ENCODE peak calls at places on chromosomes 4 and X, in six cellular contexts. One of them, this sample, is unnamed.

GRCh38 chr4:118018381-118018780 is 15.9 kb upstream of the NDST3 start:
- DNase-seq in uterus: no peak
- DNase-seq in H54: no peak
- DNase-seq in thyroid gland: no peak
- DNase-seq in suprapubic skin: no peak
- DNase-seq in transverse colon: no peak
- DNase-seq in this sample: no peak

GRCh38 chrX:134004038-134004437 is 18.6 kb upstream of the GPC3 start:
- DNase-seq in uterus: no peak
- DNase-seq in H54: no peak
- DNase-seq in thyroid gland: no peak
- DNase-seq in suprapubic skin: no peak
- DNase-seq in transverse colon: no peak
- DNase-seq in this sample: no peak

GRCh38 chr4:14022428-14022827 is 394.9 kb upstream of the BOD1L1 start:
- DNase-seq in uterus: no peak
- DNase-seq in H54: no peak
- DNase-seq in thyroid gland: no peak
- DNase-seq in suprapubic skin: no peak
- DNase-seq in transverse colon: no peak
- DNase-seq in this sample: no peak

GRCh38 chr4:54683616-54684346 is 26.0 kb downstream of the KIT start:
- DNase-seq in uterus: no peak
- DNase-seq in H54: no peak
- DNase-seq in thyroid gland: peak
- DNase-seq in suprapubic skin: no peak
- DNase-seq in transverse colon: no peak
- DNase-seq in this sample: peak

GRCh38 chr4:130511776-130512175 is 1415.8 kb downstream of the C4orf33 start:
- DNase-seq in uterus: no peak
- DNase-seq in H54: no peak
- DNase-seq in thyroid gland: no peak
- DNase-seq in suprapubic skin: no peak
- DNase-seq in transverse colon: no peak
- DNase-seq in this sample: no peak

GRCh38 chr4:124631760-124632159 is 80.8 kb downstream of the ANKRD50 start:
- DNase-seq in uterus: no peak
- DNase-seq in H54: peak
- DNase-seq in thyroid gland: peak
- DNase-seq in suprapubic skin: no peak
- DNase-seq in transverse colon: peak
- DNase-seq in this sample: peak

GRCh38 chr4:685681-686218 is 3.2 kb downstream of the SLC49A3 start:
- DNase-seq in uterus: no peak
- DNase-seq in H54: no peak
- DNase-seq in thyroid gland: no peak
- DNase-seq in suprapubic skin: peak
- DNase-seq in transverse colon: no peak
- DNase-seq in this sample: no peak

GRCh38 chrX:119756926-119757635 is 1.3 kb upstream of the SOWAHD start:
- DNase-seq in uterus: no peak
- DNase-seq in H54: no peak
- DNase-seq in thyroid gland: no peak
- DNase-seq in suprapubic skin: no peak
- DNase-seq in transverse colon: peak
- DNase-seq in this sample: no peak

GRCh38 chr4:184593461-184593860 is 55.8 kb downstream of the CASP3 start:
- DNase-seq in uterus: no peak
- DNase-seq in H54: no peak
- DNase-seq in thyroid gland: no peak
- DNase-seq in suprapubic skin: no peak
- DNase-seq in transverse colon: no peak
- DNase-seq in this sample: no peak

GRCh38 chrX:39205467-39205866 is 404.2 kb downstream of the MID1IP1 start:
- DNase-seq in uterus: no peak
- DNase-seq in H54: no peak
- DNase-seq in thyroid gland: no peak
- DNase-seq in suprapubic skin: no peak
- DNase-seq in transverse colon: no peak
- DNase-seq in this sample: no peak

GRCh38 chr4:97978791-97979488 is 164.3 kb downstream of the STPG2 start:
- DNase-seq in uterus: no peak
- DNase-seq in H54: no peak
- DNase-seq in thyroid gland: no peak
- DNase-seq in suprapubic skin: no peak
- DNase-seq in transverse colon: no peak
- DNase-seq in this sample: no peak

GRCh38 chr4:6333301-6334202 is 63.9 kb downstream of the WFS1 start:
- DNase-seq in uterus: no peak
- DNase-seq in H54: no peak
- DNase-seq in thyroid gland: no peak
- DNase-seq in suprapubic skin: no peak
- DNase-seq in transverse colon: no peak
- DNase-seq in this sample: peak

GRCh38 chr4:95643627-95644026 is 94.9 kb upstream of the UNC5C start:
- DNase-seq in uterus: no peak
- DNase-seq in H54: no peak
- DNase-seq in thyroid gland: peak
- DNase-seq in suprapubic skin: no peak
- DNase-seq in transverse colon: no peak
- DNase-seq in this sample: no peak

GRCh38 chr4:56909083-56909981 is 1.6 kb downstream of the REST start:
- DNase-seq in uterus: peak
- DNase-seq in H54: peak
- DNase-seq in thyroid gland: peak
- DNase-seq in suprapubic skin: peak
- DNase-seq in transverse colon: peak
- DNase-seq in this sample: peak
- TF ChIP-seq POLR2A in uterus: no peak
- TF ChIP-seq POLR2A in H54: no peak
- TF ChIP-seq POLR2A in thyroid gland: no peak
- TF ChIP-seq POLR2A in suprapubic skin: no peak
- TF ChIP-seq POLR2A in transverse colon: no peak
- TF ChIP-seq POLR2A in this sample: peak

GRCh38 chr4:76250962-76251361 is 559 bp upstream of the FAM47E start:
- DNase-seq in uterus: no peak
- DNase-seq in H54: no peak
- DNase-seq in thyroid gland: peak
- DNase-seq in suprapubic skin: no peak
- DNase-seq in transverse colon: no peak
- DNase-seq in this sample: no peak

GRCh38 chr4:76256032-76256431 is 4.5 kb downstream of the FAM47E start:
- DNase-seq in uterus: no peak
- DNase-seq in H54: no peak
- DNase-seq in thyroid gland: no peak
- DNase-seq in suprapubic skin: no peak
- DNase-seq in transverse colon: no peak
- DNase-seq in this sample: no peak

GRCh38 chr4:76253511-76253910 is 2.0 kb downstream of the FAM47E start:
- DNase-seq in uterus: no peak
- DNase-seq in H54: no peak
- DNase-seq in thyroid gland: peak
- DNase-seq in suprapubic skin: no peak
- DNase-seq in transverse colon: no peak
- DNase-seq in this sample: no peak

GRCh38 chr4:76252271-76252653 is 741 bp downstream of the FAM47E start:
- DNase-seq in uterus: no peak
- DNase-seq in H54: no peak
- DNase-seq in thyroid gland: no peak
- DNase-seq in suprapubic skin: no peak
- DNase-seq in transverse colon: no peak
- DNase-seq in this sample: no peak

GRCh38 chr4:76251448-76252270 is at the start of gene FAM47E:
- DNase-seq in uterus: peak
- DNase-seq in H54: no peak
- DNase-seq in thyroid gland: peak
- DNase-seq in suprapubic skin: peak
- DNase-seq in transverse colon: peak
- DNase-seq in this sample: peak
- TF ChIP-seq POLR2A in uterus: peak
- TF ChIP-seq POLR2A in H54: peak
- TF ChIP-seq POLR2A in thyroid gland: no peak
- TF ChIP-seq POLR2A in suprapubic skin: no peak
- TF ChIP-seq POLR2A in transverse colon: peak
- TF ChIP-seq POLR2A in this sample: no peak

DNA sequence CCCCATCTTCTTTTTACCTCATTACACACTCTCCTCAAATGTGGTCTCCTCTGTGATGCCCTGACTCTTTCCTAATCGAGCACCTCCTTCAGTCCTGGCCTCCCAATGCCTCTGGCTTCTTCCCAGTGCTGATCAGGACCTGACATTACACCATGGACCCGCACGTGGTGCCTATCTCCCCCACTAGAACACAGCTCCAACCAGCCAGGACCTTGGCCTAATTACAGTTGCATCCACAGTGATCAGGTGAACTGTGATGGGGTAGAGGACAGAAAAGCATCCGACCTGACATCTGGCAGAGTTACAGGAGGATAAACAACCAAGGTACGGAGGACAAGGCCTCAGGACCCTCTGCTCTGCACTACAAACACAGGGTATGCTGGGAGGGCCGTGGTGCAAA is 12.4 kb downstream of the LYAR start:
- DNase-seq in uterus: no peak
- DNase-seq in H54: no peak
- DNase-seq in thyroid gland: no peak
- DNase-seq in suprapubic skin: no peak
- DNase-seq in transverse colon: no peak
- DNase-seq in this sample: no peak
- TF ChIP-seq POLR2A in uterus: no peak
- TF ChIP-seq POLR2A in H54: no peak
- TF ChIP-seq POLR2A in thyroid gland: no peak
- TF ChIP-seq POLR2A in suprapubic skin: no peak
- TF ChIP-seq POLR2A in transverse colon: no peak
- TF ChIP-seq POLR2A in this sample: no peak

DNA sequence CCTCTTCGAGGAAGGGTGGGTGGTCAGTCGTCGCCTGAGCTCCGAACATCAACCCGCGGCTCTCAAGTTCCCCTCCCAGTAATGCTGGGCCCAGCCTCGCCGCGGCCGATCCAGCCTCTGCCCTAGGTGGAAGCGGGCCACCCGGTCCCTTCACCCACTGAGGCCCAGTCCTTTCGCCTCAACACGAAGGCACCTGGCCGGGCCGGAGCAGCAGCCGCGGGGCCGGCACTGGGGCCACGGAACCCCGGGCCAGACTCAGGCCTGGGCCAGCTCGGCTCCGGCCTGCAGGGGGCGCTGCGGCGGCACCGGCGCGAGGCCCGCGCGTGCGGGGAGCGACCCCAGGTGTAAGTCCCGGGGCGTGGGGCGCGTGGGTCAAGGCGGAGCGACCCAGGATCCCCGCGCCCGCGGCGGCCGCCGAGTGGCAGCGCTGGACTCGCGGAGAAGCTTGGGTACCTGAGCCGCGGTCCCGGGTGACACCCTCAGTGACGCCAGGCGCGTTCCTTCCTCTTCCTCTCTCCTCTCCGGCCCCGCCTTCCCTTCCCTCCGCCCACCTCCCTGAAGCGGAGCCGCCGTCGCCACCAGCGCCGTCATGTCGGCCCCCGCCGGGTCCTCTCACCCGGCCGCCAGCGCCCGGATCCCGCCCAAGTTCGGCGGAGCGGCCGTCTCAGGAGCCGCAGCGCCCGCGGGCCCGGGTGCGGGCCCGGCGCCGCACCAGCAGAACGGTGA is at the start of gene SEC24B:
- DNase-seq in uterus: peak
- DNase-seq in H54: peak
- DNase-seq in thyroid gland: peak
- DNase-seq in suprapubic skin: peak
- DNase-seq in transverse colon: peak
- DNase-seq in this sample: peak
- TF ChIP-seq POLR2A in uterus: peak
- TF ChIP-seq POLR2A in H54: peak
- TF ChIP-seq POLR2A in thyroid gland: no peak
- TF ChIP-seq POLR2A in suprapubic skin: no peak
- TF ChIP-seq POLR2A in transverse colon: peak
- TF ChIP-seq POLR2A in this sample: peak

GRCh38 chrX:136097871-136098805 is 49.2 kb upstream of the FHL1 start:
- DNase-seq in uterus: no peak
- DNase-seq in H54: no peak
- DNase-seq in thyroid gland: no peak
- DNase-seq in suprapubic skin: no peak
- DNase-seq in transverse colon: no peak
- DNase-seq in this sample: no peak
- TF ChIP-seq POLR2A in uterus: no peak
- TF ChIP-seq POLR2A in H54: no peak
- TF ChIP-seq POLR2A in thyroid gland: no peak
- TF ChIP-seq POLR2A in suprapubic skin: no peak
- TF ChIP-seq POLR2A in transverse colon: no peak
- TF ChIP-seq POLR2A in this sample: no peak

GRCh38 chr4:102503831-102504786 is 3.0 kb downstream of the NFKB1 start:
- DNase-seq in uterus: no peak
- DNase-seq in H54: no peak
- DNase-seq in thyroid gland: no peak
- DNase-seq in suprapubic skin: no peak
- DNase-seq in transverse colon: no peak
- DNase-seq in this sample: peak

GRCh38 chr4:102501176-102501634 is at the start of gene NFKB1:
- DNase-seq in uterus: peak
- DNase-seq in H54: peak
- DNase-seq in thyroid gland: peak
- DNase-seq in suprapubic skin: peak
- DNase-seq in transverse colon: peak
- DNase-seq in this sample: peak

GRCh38 chr4:102503301-102503746 is 2.2 kb downstream of the NFKB1 start:
- DNase-seq in uterus: no peak
- DNase-seq in H54: no peak
- DNase-seq in thyroid gland: no peak
- DNase-seq in suprapubic skin: no peak
- DNase-seq in transverse colon: no peak
- DNase-seq in this sample: peak

GRCh38 chr4:102500371-102501175 is 586 bp upstream of the NFKB1 start:
- DNase-seq in uterus: peak
- DNase-seq in H54: peak
- DNase-seq in thyroid gland: peak
- DNase-seq in suprapubic skin: peak
- DNase-seq in transverse colon: peak
- DNase-seq in this sample: peak

GRCh38 chr4:102501635-102502382 is 650 bp downstream of the NFKB1 start:
- DNase-seq in uterus: peak
- DNase-seq in H54: peak
- DNase-seq in thyroid gland: peak
- DNase-seq in suprapubic skin: peak
- DNase-seq in transverse colon: peak
- DNase-seq in this sample: peak
- TF ChIP-seq POLR2A in uterus: no peak
- TF ChIP-seq POLR2A in H54: peak
- TF ChIP-seq POLR2A in thyroid gland: no peak
- TF ChIP-seq POLR2A in suprapubic skin: no peak
- TF ChIP-seq POLR2A in transverse colon: peak
- TF ChIP-seq POLR2A in this sample: peak